ENCODE peak calls at places on chromosomes 5 and 9, in four cellular contexts. N, Q, F and Z are unnamed samples.

GRCh38 chr5:168291281-168291960 is at the start of gene WWC1:
- DNase-seq in N (no peak), F (peak), Q (no peak), Z (peak)

GRCh38 chr5:168773231-168773630 is 194.1 kb upstream of the PANK3 start:
- DNase-seq in F (no peak), Q (no peak), N (no peak), Z (no peak)

GRCh38 chr5:83503662-83504061 is 32.1 kb downstream of the VCAN start:
- DNase-seq in N (no peak), Q (no peak), F (no peak), Z (no peak)

GRCh38 chr5:74212336-74212735 is 428.2 kb downstream of the ENC1 start:
- DNase-seq in Q (peak), F (no peak), N (no peak), Z (peak)

GRCh38 chr9:124280176-124280691 is 22.5 kb downstream of the NEK6 start:
- DNase-seq in Q (no peak), N (no peak), F (no peak), Z (peak)

GRCh38 chr5:38546691-38547146 is 9.7 kb downstream of the LIFR start:
- DNase-seq in N (no peak), Q (no peak), F (no peak), Z (no peak)

GRCh38 chr9:68739631-68740174 is 34.7 kb downstream of the PIP5K1B start:
- DNase-seq in N (no peak), F (no peak), Q (no peak), Z (no peak)

GRCh38 chr9:79131375-79131774 is 440.4 kb upstream of the TLE4 start:
- DNase-seq in Q (no peak), N (no peak), F (no peak), Z (no peak)

GRCh38 chr5:124745367-124746251 is 830 bp downstream of the ZNF608 start:
- DNase-seq in F (no peak), Q (no peak), N (no peak), Z (peak)

GRCh38 chr5:61162832-61163567 is 732 bp upstream of the SMIM15 start:
- DNase-seq in N (no peak), F (no peak), Q (peak), Z (peak)

GRCh38 chr5:120207139-120207538 is 257.0 kb upstream of the PRR16 start:
- DNase-seq in N (no peak), Q (no peak), F (no peak), Z (peak)

GRCh38 chr9:5876026-5876425 is 14.7 kb upstream of the MLANA start:
- DNase-seq in Q (no peak), N (no peak), F (no peak), Z (no peak)

DNA sequence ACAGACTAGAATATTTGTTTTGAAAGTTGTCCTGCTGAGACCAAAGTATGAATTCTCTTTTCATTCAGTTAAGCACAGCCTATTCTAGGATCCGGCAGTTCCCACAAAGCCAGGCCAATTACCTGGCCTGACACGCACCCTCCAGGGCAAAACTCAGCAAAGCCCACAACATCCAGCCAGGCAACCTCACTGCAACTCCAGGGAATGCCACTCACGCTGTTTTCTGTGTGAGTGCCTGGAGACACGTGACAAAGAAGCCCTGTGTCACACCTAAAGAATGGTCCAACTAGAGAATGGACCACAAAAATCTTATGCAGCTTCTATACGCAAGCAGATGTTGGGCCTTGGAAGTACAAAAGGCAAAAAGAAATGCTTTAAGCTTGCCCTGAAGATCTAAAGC is 20.3 kb downstream of the RETREG1 start:
- DNase-seq in N (no peak), F (no peak), Q (no peak), Z (no peak)
- H3K27ac ChIP-seq in N (no peak), F (no peak), Q (no peak), Z (no peak)

DNA sequence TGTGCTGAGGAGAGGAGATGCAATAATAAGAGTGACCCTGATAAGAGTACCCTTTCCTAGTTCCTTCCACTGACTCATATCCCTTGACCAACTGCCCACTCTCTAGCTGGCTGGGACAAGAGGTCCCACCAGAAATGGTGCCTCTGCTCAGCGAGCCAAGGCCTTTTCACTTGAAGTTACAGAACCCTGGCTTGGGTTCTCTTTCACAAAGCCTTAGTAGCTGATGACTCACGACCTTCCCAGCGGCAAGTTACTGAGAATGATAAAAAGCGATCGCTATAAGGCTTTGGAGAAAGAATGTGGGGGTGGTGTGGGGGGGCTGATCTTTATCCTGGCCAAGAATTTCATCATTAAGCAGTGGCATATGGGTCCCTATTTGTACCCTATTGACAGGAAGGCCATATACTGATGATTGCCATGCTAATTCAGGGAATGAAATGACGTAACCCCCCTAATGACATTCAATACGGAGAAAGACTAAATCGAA is 90.3 kb downstream of the FBXO38 start:
- DNase-seq in Q (peak), N (no peak), F (no peak), Z (no peak)
- H3K27ac ChIP-seq in Q (peak), N (no peak), F (no peak), Z (no peak)

GRCh38 chr9:114613087-114613486 is 2.0 kb downstream of the TMEM268 start:
- DNase-seq in N (no peak), F (no peak), Q (no peak), Z (no peak)
- H3K27ac ChIP-seq in N (no peak), F (no peak), Q (no peak), Z (no peak)

GRCh38 chr5:65837139-65837538 is 89.2 kb upstream of the ERBIN start:
- DNase-seq in Q (no peak), N (peak), F (no peak), Z (peak)
- H3K27ac ChIP-seq in Q (no peak), N (no peak), F (no peak), Z (peak)

GRCh38 chr9:127936347-127936852 is 1.3 kb downstream of the DPM2 start:
- DNase-seq in Q (no peak), F (no peak), N (no peak), Z (no peak)
- H3K27ac ChIP-seq in Q (peak), F (no peak), N (no peak), Z (no peak)

DNA sequence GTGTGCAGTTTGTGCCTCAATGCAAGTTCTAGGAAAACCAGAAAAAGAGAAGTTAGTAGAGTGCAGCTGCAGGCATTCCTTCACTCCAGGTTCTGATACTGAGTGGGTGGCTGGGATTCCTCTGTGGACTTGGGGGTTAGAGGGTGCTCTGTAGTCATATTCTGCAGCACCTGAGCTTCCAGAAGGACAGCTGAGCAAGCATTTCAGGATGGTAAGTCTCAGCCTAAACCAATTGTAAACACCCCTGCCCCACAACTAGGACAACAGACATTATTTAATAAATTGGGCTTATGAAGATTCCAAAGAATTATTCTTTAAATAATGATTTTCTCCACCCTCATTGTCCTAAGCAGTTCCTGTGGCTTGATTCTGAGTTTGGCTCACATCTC is 9.1 kb downstream of the FAXDC2 start:
- DNase-seq in F (no peak), N (no peak), Q (no peak), Z (no peak)
- H3K27ac ChIP-seq in F (no peak), N (no peak), Q (peak), Z (no peak)

GRCh38 chr5:113249216-113249615 is 185.6 kb downstream of the TSSK1B start:
- DNase-seq in N (no peak), Q (no peak), F (no peak), Z (peak)

GRCh38 chr5:113244966-113245365 is 189.8 kb downstream of the TSSK1B start:
- DNase-seq in F (no peak), N (no peak), Q (no peak), Z (no peak)

GRCh38 chr5:113243349-113243664 is 191.5 kb downstream of the TSSK1B start:
- DNase-seq in N (no peak), F (no peak), Q (no peak), Z (no peak)

GRCh38 chr5:113245427-113246052 is 189.2 kb downstream of the TSSK1B start:
- DNase-seq in Q (no peak), N (no peak), F (no peak), Z (no peak)

GRCh38 chr5:113246371-113246870 is 188.4 kb downstream of the TSSK1B start:
- DNase-seq in Q (no peak), N (no peak), F (no peak), Z (peak)
- H3K27ac ChIP-seq in Q (no peak), N (no peak), F (no peak), Z (no peak)

DNA sequence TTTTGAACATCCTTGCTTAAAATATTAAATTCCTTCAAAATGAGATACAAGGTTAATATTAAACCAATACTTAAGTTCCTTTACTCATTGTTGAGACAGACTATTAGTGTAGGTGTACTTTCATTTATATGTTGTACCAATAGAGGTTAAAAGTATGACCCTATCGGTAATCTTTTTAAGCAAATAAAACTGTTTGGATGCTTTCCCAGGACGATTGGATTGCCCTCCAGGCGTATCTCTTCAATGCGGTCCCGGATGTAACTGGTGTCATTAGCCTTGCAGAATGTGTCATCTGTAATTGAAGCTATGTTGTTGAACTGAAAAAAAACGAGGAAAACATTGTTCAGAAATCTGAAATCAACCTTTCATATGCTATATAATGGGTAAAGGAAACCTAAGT is 18.9 kb downstream of the OGN start:
- DNase-seq in Q (no peak), F (no peak), N (no peak), Z (no peak)
- H3K27ac ChIP-seq in Q (no peak), F (no peak), N (no peak), Z (no peak)

DNA sequence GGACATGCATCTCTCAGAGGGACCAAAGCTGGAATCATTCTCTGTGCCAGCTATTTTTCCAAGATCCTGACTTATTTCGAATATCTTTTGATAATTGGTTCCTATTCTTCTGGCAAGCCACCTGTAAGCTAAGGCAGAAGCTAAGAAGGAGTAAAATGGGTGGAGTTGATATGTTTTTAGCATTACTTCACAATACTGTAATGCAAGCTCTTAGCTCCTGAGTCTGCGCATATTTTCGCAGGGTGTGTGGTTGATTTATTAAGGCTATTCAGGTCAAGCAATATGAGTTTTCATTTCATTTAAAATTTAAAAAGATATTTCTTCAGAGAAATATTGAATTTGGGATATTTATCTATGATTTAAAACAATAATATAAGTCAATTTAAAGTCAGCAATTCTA is 158.5 kb upstream of the ADAMTS16 start:
- DNase-seq in Q (no peak), F (no peak), N (no peak), Z (no peak)
- H3K27ac ChIP-seq in Q (no peak), F (no peak), N (no peak), Z (no peak)

GRCh38 chr5:181052928-181053759 is 13.1 kb downstream of the BTNL9 start:
- DNase-seq in Q (peak), N (no peak), F (no peak), Z (no peak)

GRCh38 chr5:181052526-181052927 is 12.5 kb downstream of the BTNL9 start:
- DNase-seq in Q (peak), N (no peak), F (no peak), Z (no peak)

GRCh38 chr5:181050016-181050415 is 9.9 kb downstream of the BTNL9 start:
- DNase-seq in F (no peak), N (no peak), Q (no peak), Z (no peak)

GRCh38 chr5:181053760-181054122 is 13.7 kb downstream of the BTNL9 start:
- DNase-seq in F (no peak), Q (peak), N (no peak), Z (no peak)

GRCh38 chr5:181051841-181052525 is 11.9 kb downstream of the BTNL9 start:
- DNase-seq in N (no peak), Q (no peak), F (no peak), Z (no peak)
- H3K27ac ChIP-seq in N (no peak), Q (peak), F (no peak), Z (no peak)